ENCODE peak calls at places on chromosomes 2 and 18, in eight cellular contexts. F is endothelial cell of umbilical vein, R is HepG2, M is breast epithelium, A is K562, N is prostate gland, L is sigmoid colon, X is SK-N-SH. I is an unnamed sample.

GRCh38 chr2:96866986-96867755 is 2.7 kb downstream of the SEMA4C start:
- DNase-seq in A (no peak), L (peak), N (no peak), F (peak), M (no peak), X (no peak), R (no peak), I (no peak)

GRCh38 chr2:182942756-182943155 is 76.3 kb upstream of the FRZB start:
- DNase-seq in A (no peak), N (no peak), X (no peak), L (no peak), F (no peak), M (no peak), R (no peak), I (no peak)

GRCh38 chr2:127662937-127663565 is 12.3 kb downstream of the LIMS2 start:
- DNase-seq in R (no peak), N (no peak), L (peak), X (peak), M (peak), F (no peak), A (no peak), I (no peak)

GRCh38 chr2:229401126-229401865 is 130.2 kb upstream of the PID1 start:
- DNase-seq in M (no peak), L (no peak), X (no peak), N (no peak), R (no peak), F (no peak), A (no peak), I (no peak)

GRCh38 chr2:46188041-46188715 is 109.0 kb upstream of the EPAS1 start:
- DNase-seq in X (no peak), M (no peak), F (peak), A (no peak), L (no peak), N (no peak), R (no peak), I (peak)

GRCh38 chr18:54775686-54776085 is 52.6 kb upstream of the RAB27B start:
- DNase-seq in A (peak), R (no peak), L (no peak), N (no peak), X (peak), M (no peak), F (peak), I (no peak)

GRCh38 chr2:139175510-139175909 is 395.3 kb upstream of the NXPH2 start:
- DNase-seq in F (no peak), M (no peak), L (no peak), X (no peak), R (no peak), N (no peak), A (no peak), I (no peak)

GRCh38 chr2:12714391-12715221 is 2.1 kb upstream of the TRIB2 start:
- DNase-seq in F (peak), L (no peak), X (no peak), N (no peak), M (no peak), R (no peak), A (no peak), I (peak)

GRCh38 chr18:45890606-45891005 is 65.1 kb downstream of the SIGLEC15 start:
- DNase-seq in F (no peak), X (no peak), L (no peak), R (no peak), N (no peak), A (no peak), M (no peak), I (no peak)

GRCh38 chr2:241617431-241618154 is 19.4 kb downstream of the THAP4 start:
- DNase-seq in N (peak), F (peak), A (no peak), R (no peak), X (peak), M (no peak), L (no peak), I (no peak)

GRCh38 chr18:3211236-3211992 is 8.4 kb downstream of the MYOM1 start:
- DNase-seq in R (peak), X (no peak), L (no peak), N (no peak), F (no peak), M (no peak), A (peak), I (peak)

GRCh38 chr2:239269959-239270358 is 130.9 kb downstream of the HDAC4 start:
- DNase-seq in F (no peak), X (no peak), A (no peak), N (no peak), R (no peak), M (no peak), L (no peak), I (no peak)

GRCh38 chr2:96247009-96247408 is 18.8 kb downstream of the TMEM127 start:
- DNase-seq in L (peak), N (no peak), F (no peak), R (no peak), X (no peak), A (peak), M (no peak), I (no peak)

GRCh38 chr2:178277741-178278197 is 83.5 kb downstream of the OSBPL6 start:
- DNase-seq in R (peak), X (no peak), A (peak), N (no peak), M (no peak), F (no peak), L (no peak), I (no peak)

GRCh38 chr2:201780674-201781582 is at the start of gene ALS2:
- DNase-seq in A (peak), X (peak), L (peak), F (peak), R (peak), N (peak), M (peak), I (peak)

GRCh38 chr2:134231296-134231964 is 22.4 kb upstream of the MGAT5 start:
- DNase-seq in R (no peak), N (no peak), M (no peak), X (no peak), L (no peak), A (no peak), F (no peak), I (no peak)

GRCh38 chr2:207401338-207401737 is 128.4 kb upstream of the CREB1 start:
- DNase-seq in M (no peak), X (no peak), L (no peak), F (no peak), A (no peak), N (no peak), R (no peak), I (no peak)

GRCh38 chr2:151506170-151506569 is 96.5 kb downstream of the RIF1 start:
- DNase-seq in R (no peak), X (no peak), A (no peak), L (no peak), F (no peak), M (no peak), N (no peak), I (no peak)

GRCh38 chr2:77488141-77488540 is 34.0 kb downstream of the LRRTM4 start:
- DNase-seq in M (no peak), L (no peak), A (no peak), F (no peak), R (no peak), X (no peak), N (no peak), I (no peak)

GRCh38 chr18:25126751-25127150 is 225.2 kb downstream of the ZNF521 start:
- DNase-seq in N (no peak), A (no peak), M (no peak), R (no peak), X (no peak), F (peak), L (no peak), I (no peak)

GRCh38 chr2:134432438-134432883 is 178.6 kb downstream of the MGAT5 start:
- DNase-seq in N (no peak), X (no peak), F (no peak), R (peak), M (no peak), A (no peak), L (no peak), I (no peak)

GRCh38 chr2:97738236-97739019 is 25.1 kb downstream of the ZAP70 start:
- DNase-seq in N (no peak), A (no peak), F (no peak), M (no peak), X (no peak), L (no peak), R (no peak), I (no peak)

GRCh38 chr18:78540636-78541400 is 438.8 kb upstream of the SALL3 start:
- DNase-seq in F (no peak), M (no peak), N (no peak), A (no peak), L (no peak), R (no peak), X (no peak), I (no peak)

GRCh38 chr2:201860541-201861154 is 54.3 kb downstream of the CDK15 start:
- DNase-seq in M (no peak), X (peak), L (peak), F (peak), N (peak), A (peak), R (peak), I (no peak)

GRCh38 chr18:26438980-26439379 is 109.4 kb downstream of the KCTD1 start:
- DNase-seq in A (no peak), X (no peak), M (no peak), F (no peak), N (no peak), L (no peak), R (no peak), I (no peak)

GRCh38 chr2:236941106-236941505 is 144.6 kb upstream of the COPS8 start:
- DNase-seq in M (no peak), N (no peak), F (no peak), A (no peak), X (no peak), L (no peak), R (no peak), I (peak)

GRCh38 chr2:65396348-65397026 is 35.9 kb downstream of the SPRED2 start:
- DNase-seq in F (no peak), A (no peak), R (peak), X (no peak), M (no peak), N (peak), L (no peak), I (no peak)

DNA sequence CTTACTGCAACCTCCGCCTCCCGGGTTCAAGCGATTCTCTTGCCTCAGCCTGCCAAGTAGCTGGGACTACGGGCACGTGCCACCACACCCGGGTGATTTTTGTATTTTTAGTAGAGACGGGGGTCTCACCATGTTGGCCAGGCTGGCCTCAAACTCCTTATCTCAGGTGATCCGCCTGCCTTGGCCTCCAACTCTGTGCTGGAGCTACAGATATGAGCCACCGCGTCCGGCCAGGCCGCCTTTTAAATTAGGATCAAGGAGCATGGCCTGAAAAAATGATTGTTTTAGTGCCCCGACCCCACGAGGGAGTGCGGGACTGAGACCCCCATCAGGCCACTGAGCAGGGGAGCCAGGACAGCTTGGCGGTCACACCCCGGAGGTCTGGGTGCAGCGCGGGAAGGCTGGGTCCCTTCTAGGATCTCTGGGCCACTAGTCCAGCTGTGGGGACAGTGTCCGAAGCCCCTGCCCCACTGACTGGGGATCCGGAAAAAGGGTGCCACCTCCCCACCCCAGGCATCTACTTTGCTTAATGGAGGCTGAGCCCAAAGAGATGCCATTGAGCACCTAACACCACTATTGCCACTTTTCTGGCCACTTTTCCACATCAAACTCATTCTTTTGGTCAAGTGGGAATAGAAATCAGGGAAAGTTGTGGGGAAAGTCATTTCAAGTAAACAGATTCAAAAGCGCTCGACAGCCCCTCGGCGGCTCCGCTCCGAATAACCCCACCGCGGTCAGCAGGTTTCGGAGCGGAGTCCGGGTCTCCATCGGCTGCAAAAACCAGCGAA is 19.7 kb upstream of the DNMT3A start:
- DNase-seq in F (no peak), L (no peak), X (no peak), N (no peak), R (no peak), M (no peak), A (no peak), I (no peak)
- TF ChIP-seq POLR2AphosphoS5 in F (no peak), L (no peak), X (no peak), N (no peak), R (no peak), M (no peak), A (no peak), I (no peak)

DNA sequence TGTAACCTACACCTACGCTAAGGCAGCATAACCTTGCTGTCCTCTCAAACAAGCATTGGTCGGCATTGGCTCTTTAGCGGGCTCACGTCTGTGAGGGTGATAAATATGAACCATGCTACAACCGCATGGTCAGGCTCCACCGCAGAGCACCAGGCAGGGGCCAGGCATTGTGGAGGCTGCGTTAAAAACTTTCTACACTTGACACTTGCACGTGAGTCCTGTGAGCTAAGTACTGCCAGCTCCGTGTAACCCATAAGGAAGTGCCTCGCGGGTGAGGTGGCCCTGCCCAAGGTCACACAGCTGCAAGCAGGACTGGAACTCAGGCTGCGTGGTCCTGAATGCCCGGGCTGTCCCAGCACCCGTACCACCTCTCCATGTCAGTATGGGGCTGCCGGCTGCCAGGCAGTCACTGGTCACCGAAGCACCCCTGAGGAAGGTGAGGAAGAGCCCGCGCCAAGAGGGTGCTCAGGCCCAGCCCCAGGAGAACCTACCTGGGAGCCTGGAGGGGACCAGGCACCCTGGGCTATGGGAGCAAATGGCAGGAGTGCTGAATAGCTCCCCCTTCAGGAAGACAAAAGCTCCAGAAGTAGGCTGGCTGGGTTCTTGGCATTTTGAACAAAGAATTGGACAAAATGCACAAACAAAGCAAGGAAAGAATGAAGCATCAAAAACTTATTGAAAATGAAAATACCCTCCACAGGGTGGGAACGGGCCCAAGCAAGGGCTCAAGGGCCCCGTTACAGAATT is 271.1 kb upstream of the RAB6C start:
- DNase-seq in N (no peak), X (no peak), L (no peak), R (no peak), A (peak), M (no peak), F (no peak), I (peak)
- TF ChIP-seq CTCF in N (no peak), X (no peak), L (no peak), R (peak), A (peak), M (no peak), F (no peak), I (no peak)

GRCh38 chr2:143600136-143600535 is 470.9 kb downstream of the ARHGAP15 start:
- DNase-seq in X (no peak), F (no peak), L (no peak), R (no peak), M (no peak), N (no peak), A (no peak), I (no peak)

GRCh38 chr2:143594745-143595144 is 465.5 kb downstream of the ARHGAP15 start:
- DNase-seq in A (no peak), X (no peak), M (no peak), L (no peak), R (no peak), N (no peak), F (no peak), I (no peak)
- TF ChIP-seq POLR2AphosphoS5 in A (no peak), X (no peak), M (no peak), L (no peak), R (no peak), N (no peak), F (no peak), I (no peak)

DNA sequence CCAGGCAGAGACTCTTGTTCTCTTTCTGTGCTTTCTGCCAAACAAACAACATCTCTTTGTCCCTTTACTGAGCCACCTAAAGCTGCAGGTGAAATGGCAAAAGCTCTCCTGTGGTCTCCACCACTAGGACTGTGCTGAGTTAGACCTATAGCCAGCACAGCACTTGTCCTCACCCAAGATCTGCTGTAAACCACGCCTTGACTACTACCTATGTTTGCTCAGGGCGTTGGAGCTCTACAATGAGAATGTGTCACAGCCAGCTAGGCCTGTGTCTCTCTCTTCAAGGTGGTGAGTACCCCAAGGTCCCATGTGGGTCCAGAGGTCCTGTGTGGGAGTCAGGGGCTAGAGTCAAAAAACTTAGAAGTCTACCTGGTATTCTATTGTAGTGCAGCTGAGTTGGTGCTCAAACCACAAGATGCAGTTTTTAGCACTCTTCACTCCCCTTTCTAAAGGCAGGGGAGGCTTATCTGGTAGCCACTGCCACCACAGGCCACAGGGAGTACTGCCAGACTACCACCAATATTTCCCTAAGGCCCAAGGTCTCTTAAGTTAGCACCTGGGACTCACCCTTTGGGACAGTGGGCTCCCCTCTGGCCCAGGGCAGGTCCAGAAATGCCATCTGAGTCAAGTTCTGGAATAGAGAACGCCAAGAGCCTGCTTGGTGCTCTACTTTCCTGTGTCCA is 96.8 kb upstream of the RPRM start:
- DNase-seq in L (no peak), N (no peak), F (no peak), A (no peak), R (no peak), X (no peak), M (no peak), I (no peak)
- TF ChIP-seq CTCF in L (no peak), N (no peak), F (no peak), A (no peak), R (no peak), X (no peak), M (no peak), I (no peak)

GRCh38 chr2:3246928-3247714 is 130.5 kb downstream of the EIPR1 start:
- DNase-seq in N (no peak), A (no peak), R (peak), X (no peak), L (no peak), M (no peak), F (no peak), I (no peak)
- TF ChIP-seq POLR2AphosphoS5 in N (no peak), A (no peak), R (no peak), X (no peak), L (no peak), M (no peak), F (no peak), I (no peak)

DNA sequence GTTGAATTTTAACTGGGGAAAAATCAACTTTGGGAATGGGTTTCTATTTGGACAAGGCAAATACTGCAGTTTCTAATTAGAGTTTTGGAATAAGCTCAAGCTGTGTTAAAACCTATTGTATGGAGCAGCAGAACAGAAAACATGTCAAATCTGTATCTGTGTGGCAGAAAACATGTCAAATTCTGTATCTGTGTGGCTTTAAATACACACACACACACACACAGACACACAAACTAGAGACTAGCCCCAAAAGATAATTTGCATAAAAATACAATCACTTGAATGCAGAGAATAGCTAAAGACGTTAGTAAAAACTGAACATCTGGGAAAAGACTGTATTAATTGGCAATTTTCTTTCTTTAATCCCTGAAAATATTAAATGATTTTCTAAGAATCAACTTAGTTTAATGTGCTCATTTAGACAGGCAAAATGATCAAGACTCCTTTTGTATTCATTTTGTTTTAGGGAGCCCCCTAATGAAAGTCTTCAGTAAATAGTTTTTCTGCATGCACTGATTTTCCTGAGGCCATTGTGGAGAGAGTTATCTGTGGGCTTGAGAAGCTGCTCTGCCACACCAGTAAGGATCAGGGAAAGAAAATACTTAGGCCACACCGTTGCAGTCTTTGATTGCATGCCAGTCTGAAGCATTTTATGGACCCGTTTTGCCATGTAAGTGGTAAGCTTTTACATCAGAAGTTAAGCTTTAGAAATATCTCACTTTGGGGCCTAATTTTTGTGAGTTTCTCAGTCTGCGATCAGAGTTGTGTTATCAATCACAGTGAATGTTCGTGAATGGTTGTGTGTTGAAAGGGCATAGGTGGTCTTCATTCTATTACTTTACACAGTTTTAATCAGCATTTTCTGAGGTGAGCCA is 2.2 kb downstream of the SPATS2L start:
- DNase-seq in M (no peak), L (no peak), A (no peak), N (peak), F (peak), X (no peak), R (no peak), I (no peak)
- TF ChIP-seq CTCF in M (no peak), L (no peak), A (no peak), N (no peak), F (no peak), X (peak), R (peak), I (no peak)

DNA sequence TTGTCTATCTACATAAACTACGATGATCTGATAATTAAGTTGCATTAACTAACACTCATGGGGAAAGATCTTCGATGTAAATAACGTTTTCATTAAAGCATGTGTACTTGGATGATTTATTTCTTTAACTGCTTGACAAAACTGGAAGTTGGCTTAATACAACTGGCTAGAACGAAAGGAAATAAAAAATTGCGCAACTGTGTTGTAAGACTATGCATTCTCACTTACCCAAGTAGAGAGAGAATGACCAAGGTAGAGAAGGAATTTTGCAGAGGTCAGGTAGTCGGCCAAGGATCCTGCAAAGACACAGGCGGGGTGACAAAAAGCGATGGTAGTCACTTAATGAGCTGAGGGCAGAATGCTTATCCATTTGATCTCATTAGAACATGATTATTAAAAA is 1.0 kb downstream of the SLC40A1 start:
- DNase-seq in N (peak), R (no peak), L (no peak), A (no peak), M (no peak), F (peak), X (no peak), I (no peak)
- TF ChIP-seq POLR2AphosphoS5 in N (peak), R (no peak), L (peak), A (no peak), M (no peak), F (no peak), X (no peak), I (no peak)

GRCh38 chr2:129253461-129253812 is 726.0 kb upstream of the RAB6C start:
- DNase-seq in L (no peak), X (peak), M (no peak), A (peak), N (no peak), R (no peak), F (no peak), I (peak)
- TF ChIP-seq CTCF in L (no peak), X (no peak), M (peak), A (peak), N (no peak), R (peak), F (no peak), I (no peak)